ENCODE peak calls at places on chromosomes 11 and 22, in seven cellular contexts. One of them, this sample, is unnamed.
A peak's percentile ranks its signal among the peaks of the same experiment; 100 is the strongest.

GRCh38 chr11:133934599-133935550 is 21.9 kb downstream of the IGSF9B start:
- DNase-seq in midbrain: peak; percentile 90
- DNase-seq in activated naive CD4-positive, alpha-beta T cell: no peak
- DNase-seq in lung: no peak
- DNase-seq in activated CD8-positive, alpha-beta memory T cell treated with anti-CD3 and anti-CD28 coated beads, Interleukin-2, amount 10 ng/mL, durations not matched to agents 7 days and 5 days: no peak
- DNase-seq in GM19239: no peak
- DNase-seq in stimulated activated CD8-positive, alpha-beta memory T cell treated with anti-CD3 and anti-CD28 coated beads, Interleukin-2, amount 100 ng/mL, for 1 hour: no peak
- DNase-seq in this sample: no peak

GRCh38 chr22:40898850-40899357 is 37.0 kb upstream of the DNAJB7 start:
- DNase-seq in activated CD8-positive, alpha-beta memory T cell treated with anti-CD3 and anti-CD28 coated beads, Interleukin-2, amount 10 ng/mL, durations not matched to agents 7 days and 5 days: no peak
- DNase-seq in activated naive CD4-positive, alpha-beta T cell: no peak
- DNase-seq in midbrain: peak; percentile 65
- DNase-seq in lung: no peak
- DNase-seq in stimulated activated CD8-positive, alpha-beta memory T cell treated with anti-CD3 and anti-CD28 coated beads, Interleukin-2, amount 100 ng/mL, for 1 hour: no peak
- DNase-seq in GM19239: peak; percentile 30
- DNase-seq in this sample: no peak

GRCh38 chr11:94926271-94926625 is 47.1 kb downstream of the CWC15 start:
- DNase-seq in activated naive CD4-positive, alpha-beta T cell: no peak
- DNase-seq in stimulated activated CD8-positive, alpha-beta memory T cell treated with anti-CD3 and anti-CD28 coated beads, Interleukin-2, amount 100 ng/mL, for 1 hour: no peak
- DNase-seq in midbrain: no peak
- DNase-seq in GM19239: no peak
- DNase-seq in lung: no peak
- DNase-seq in activated CD8-positive, alpha-beta memory T cell treated with anti-CD3 and anti-CD28 coated beads, Interleukin-2, amount 10 ng/mL, durations not matched to agents 7 days and 5 days: no peak
- DNase-seq in this sample: no peak

GRCh38 chr22:29716814-29717213 is 3.0 kb upstream of the CABP7 start:
- DNase-seq in activated naive CD4-positive, alpha-beta T cell: no peak
- DNase-seq in lung: peak; percentile 51
- DNase-seq in stimulated activated CD8-positive, alpha-beta memory T cell treated with anti-CD3 and anti-CD28 coated beads, Interleukin-2, amount 100 ng/mL, for 1 hour: no peak
- DNase-seq in GM19239: no peak
- DNase-seq in midbrain: peak; percentile 87
- DNase-seq in activated CD8-positive, alpha-beta memory T cell treated with anti-CD3 and anti-CD28 coated beads, Interleukin-2, amount 10 ng/mL, durations not matched to agents 7 days and 5 days: peak; percentile 66
- DNase-seq in this sample: no peak

GRCh38 chr11:88501535-88501934 is 164.0 kb upstream of the CTSC start:
- DNase-seq in activated CD8-positive, alpha-beta memory T cell treated with anti-CD3 and anti-CD28 coated beads, Interleukin-2, amount 10 ng/mL, durations not matched to agents 7 days and 5 days: no peak
- DNase-seq in GM19239: no peak
- DNase-seq in stimulated activated CD8-positive, alpha-beta memory T cell treated with anti-CD3 and anti-CD28 coated beads, Interleukin-2, amount 100 ng/mL, for 1 hour: no peak
- DNase-seq in lung: no peak
- DNase-seq in activated naive CD4-positive, alpha-beta T cell: no peak
- DNase-seq in midbrain: no peak
- DNase-seq in this sample: no peak

GRCh38 chr11:20015529-20016427 is 144.5 kb downstream of the DBX1 start:
- DNase-seq in GM19239: no peak
- DNase-seq in stimulated activated CD8-positive, alpha-beta memory T cell treated with anti-CD3 and anti-CD28 coated beads, Interleukin-2, amount 100 ng/mL, for 1 hour: no peak
- DNase-seq in activated CD8-positive, alpha-beta memory T cell treated with anti-CD3 and anti-CD28 coated beads, Interleukin-2, amount 10 ng/mL, durations not matched to agents 7 days and 5 days: no peak
- DNase-seq in lung: no peak
- DNase-seq in midbrain: no peak
- DNase-seq in activated naive CD4-positive, alpha-beta T cell: no peak
- DNase-seq in this sample: no peak

GRCh38 chr11:115961168-115962003 is 457.2 kb upstream of the CADM1 start:
- DNase-seq in stimulated activated CD8-positive, alpha-beta memory T cell treated with anti-CD3 and anti-CD28 coated beads, Interleukin-2, amount 100 ng/mL, for 1 hour: no peak
- DNase-seq in activated CD8-positive, alpha-beta memory T cell treated with anti-CD3 and anti-CD28 coated beads, Interleukin-2, amount 10 ng/mL, durations not matched to agents 7 days and 5 days: no peak
- DNase-seq in activated naive CD4-positive, alpha-beta T cell: no peak
- DNase-seq in GM19239: no peak
- DNase-seq in midbrain: no peak
- DNase-seq in lung: no peak
- DNase-seq in this sample: no peak

GRCh38 chr22:21657361-21658118 is 8.3 kb upstream of the PPIL2 start:
- DNase-seq in activated naive CD4-positive, alpha-beta T cell: peak; percentile 40
- DNase-seq in stimulated activated CD8-positive, alpha-beta memory T cell treated with anti-CD3 and anti-CD28 coated beads, Interleukin-2, amount 100 ng/mL, for 1 hour: peak; percentile 64
- DNase-seq in activated CD8-positive, alpha-beta memory T cell treated with anti-CD3 and anti-CD28 coated beads, Interleukin-2, amount 10 ng/mL, durations not matched to agents 7 days and 5 days: peak; percentile 85
- DNase-seq in GM19239: peak; percentile 88
- DNase-seq in lung: peak; percentile 66
- DNase-seq in midbrain: no peak
- DNase-seq in this sample: no peak

GRCh38 chr22:36325163-36326031 is 62.4 kb downstream of the MYH9 start:
- DNase-seq in midbrain: no peak
- DNase-seq in GM19239: no peak
- DNase-seq in stimulated activated CD8-positive, alpha-beta memory T cell treated with anti-CD3 and anti-CD28 coated beads, Interleukin-2, amount 100 ng/mL, for 1 hour: no peak
- DNase-seq in activated CD8-positive, alpha-beta memory T cell treated with anti-CD3 and anti-CD28 coated beads, Interleukin-2, amount 10 ng/mL, durations not matched to agents 7 days and 5 days: no peak
- DNase-seq in activated naive CD4-positive, alpha-beta T cell: no peak
- DNase-seq in lung: peak; percentile 72
- DNase-seq in this sample: no peak

GRCh38 chr11:119103793-119104192 is 2.1 kb upstream of the DPAGT1 start:
- DNase-seq in GM19239: no peak
- DNase-seq in midbrain: no peak
- DNase-seq in stimulated activated CD8-positive, alpha-beta memory T cell treated with anti-CD3 and anti-CD28 coated beads, Interleukin-2, amount 100 ng/mL, for 1 hour: no peak
- DNase-seq in lung: no peak
- DNase-seq in activated naive CD4-positive, alpha-beta T cell: no peak
- DNase-seq in activated CD8-positive, alpha-beta memory T cell treated with anti-CD3 and anti-CD28 coated beads, Interleukin-2, amount 10 ng/mL, durations not matched to agents 7 days and 5 days: no peak
- DNase-seq in this sample: no peak

GRCh38 chr11:134120143-134120850 is 51.4 kb downstream of the JAM3 start:
- DNase-seq in midbrain: peak; percentile 48
- DNase-seq in lung: no peak
- DNase-seq in activated CD8-positive, alpha-beta memory T cell treated with anti-CD3 and anti-CD28 coated beads, Interleukin-2, amount 10 ng/mL, durations not matched to agents 7 days and 5 days: no peak
- DNase-seq in stimulated activated CD8-positive, alpha-beta memory T cell treated with anti-CD3 and anti-CD28 coated beads, Interleukin-2, amount 100 ng/mL, for 1 hour: no peak
- DNase-seq in activated naive CD4-positive, alpha-beta T cell: no peak
- DNase-seq in GM19239: no peak
- DNase-seq in this sample: peak; percentile 90

GRCh38 chr22:37100589-37101127 is 8.9 kb downstream of the TMPRSS6 start:
- DNase-seq in GM19239: peak; percentile 42
- DNase-seq in stimulated activated CD8-positive, alpha-beta memory T cell treated with anti-CD3 and anti-CD28 coated beads, Interleukin-2, amount 100 ng/mL, for 1 hour: no peak
- DNase-seq in activated CD8-positive, alpha-beta memory T cell treated with anti-CD3 and anti-CD28 coated beads, Interleukin-2, amount 10 ng/mL, durations not matched to agents 7 days and 5 days: no peak
- DNase-seq in activated naive CD4-positive, alpha-beta T cell: no peak
- DNase-seq in lung: no peak
- DNase-seq in midbrain: no peak
- DNase-seq in this sample: no peak

GRCh38 chr11:3641701-3642070 is at the start of gene ART5:
- DNase-seq in activated naive CD4-positive, alpha-beta T cell: no peak
- DNase-seq in activated CD8-positive, alpha-beta memory T cell treated with anti-CD3 and anti-CD28 coated beads, Interleukin-2, amount 10 ng/mL, durations not matched to agents 7 days and 5 days: no peak
- DNase-seq in lung: no peak
- DNase-seq in midbrain: no peak
- DNase-seq in GM19239: no peak
- DNase-seq in stimulated activated CD8-positive, alpha-beta memory T cell treated with anti-CD3 and anti-CD28 coated beads, Interleukin-2, amount 100 ng/mL, for 1 hour: no peak
- DNase-seq in this sample: no peak

GRCh38 chr22:46457502-46458488 is 79.6 kb downstream of the CELSR1 start:
- DNase-seq in activated naive CD4-positive, alpha-beta T cell: no peak
- DNase-seq in activated CD8-positive, alpha-beta memory T cell treated with anti-CD3 and anti-CD28 coated beads, Interleukin-2, amount 10 ng/mL, durations not matched to agents 7 days and 5 days: no peak
- DNase-seq in lung: no peak
- DNase-seq in midbrain: no peak
- DNase-seq in GM19239: no peak
- DNase-seq in stimulated activated CD8-positive, alpha-beta memory T cell treated with anti-CD3 and anti-CD28 coated beads, Interleukin-2, amount 100 ng/mL, for 1 hour: no peak
- DNase-seq in this sample: no peak

GRCh38 chr11:105298630-105299029 is 159.1 kb upstream of the CARD18 start:
- DNase-seq in midbrain: no peak
- DNase-seq in stimulated activated CD8-positive, alpha-beta memory T cell treated with anti-CD3 and anti-CD28 coated beads, Interleukin-2, amount 100 ng/mL, for 1 hour: no peak
- DNase-seq in activated CD8-positive, alpha-beta memory T cell treated with anti-CD3 and anti-CD28 coated beads, Interleukin-2, amount 10 ng/mL, durations not matched to agents 7 days and 5 days: no peak
- DNase-seq in lung: no peak
- DNase-seq in activated naive CD4-positive, alpha-beta T cell: no peak
- DNase-seq in GM19239: no peak
- DNase-seq in this sample: no peak

GRCh38 chr11:133115099-133115498 is 417.2 kb downstream of the OPCML start:
- DNase-seq in lung: no peak
- DNase-seq in stimulated activated CD8-positive, alpha-beta memory T cell treated with anti-CD3 and anti-CD28 coated beads, Interleukin-2, amount 100 ng/mL, for 1 hour: no peak
- DNase-seq in GM19239: no peak
- DNase-seq in activated naive CD4-positive, alpha-beta T cell: no peak
- DNase-seq in activated CD8-positive, alpha-beta memory T cell treated with anti-CD3 and anti-CD28 coated beads, Interleukin-2, amount 10 ng/mL, durations not matched to agents 7 days and 5 days: no peak
- DNase-seq in midbrain: no peak
- DNase-seq in this sample: no peak

GRCh38 chr11:844693-845644 is 2.3 kb downstream of the TSPAN4 start:
- DNase-seq in activated CD8-positive, alpha-beta memory T cell treated with anti-CD3 and anti-CD28 coated beads, Interleukin-2, amount 10 ng/mL, durations not matched to agents 7 days and 5 days: no peak
- DNase-seq in midbrain: peak; percentile 19
- DNase-seq in lung: peak; percentile 94
- DNase-seq in GM19239: no peak
- DNase-seq in stimulated activated CD8-positive, alpha-beta memory T cell treated with anti-CD3 and anti-CD28 coated beads, Interleukin-2, amount 100 ng/mL, for 1 hour: no peak
- DNase-seq in activated naive CD4-positive, alpha-beta T cell: no peak
- DNase-seq in this sample: peak; percentile 81

GRCh38 chr11:17686185-17686980 is 33.0 kb upstream of the MYOD1 start:
- DNase-seq in activated CD8-positive, alpha-beta memory T cell treated with anti-CD3 and anti-CD28 coated beads, Interleukin-2, amount 10 ng/mL, durations not matched to agents 7 days and 5 days: no peak
- DNase-seq in activated naive CD4-positive, alpha-beta T cell: no peak
- DNase-seq in midbrain: no peak
- DNase-seq in GM19239: no peak
- DNase-seq in lung: no peak
- DNase-seq in stimulated activated CD8-positive, alpha-beta memory T cell treated with anti-CD3 and anti-CD28 coated beads, Interleukin-2, amount 100 ng/mL, for 1 hour: no peak
- DNase-seq in this sample: no peak

GRCh38 chr11:128981254-128981653 is 38.6 kb upstream of the TP53AIP1 start:
- DNase-seq in GM19239: no peak
- DNase-seq in midbrain: no peak
- DNase-seq in activated naive CD4-positive, alpha-beta T cell: no peak
- DNase-seq in lung: no peak
- DNase-seq in activated CD8-positive, alpha-beta memory T cell treated with anti-CD3 and anti-CD28 coated beads, Interleukin-2, amount 10 ng/mL, durations not matched to agents 7 days and 5 days: no peak
- DNase-seq in stimulated activated CD8-positive, alpha-beta memory T cell treated with anti-CD3 and anti-CD28 coated beads, Interleukin-2, amount 100 ng/mL, for 1 hour: no peak
- DNase-seq in this sample: no peak

GRCh38 chr22:50620861-50621490 is 7.0 kb downstream of the ARSA start:
- DNase-seq in activated naive CD4-positive, alpha-beta T cell: peak; percentile 42
- DNase-seq in GM19239: no peak
- DNase-seq in stimulated activated CD8-positive, alpha-beta memory T cell treated with anti-CD3 and anti-CD28 coated beads, Interleukin-2, amount 100 ng/mL, for 1 hour: no peak
- DNase-seq in lung: no peak
- DNase-seq in activated CD8-positive, alpha-beta memory T cell treated with anti-CD3 and anti-CD28 coated beads, Interleukin-2, amount 10 ng/mL, durations not matched to agents 7 days and 5 days: peak; percentile 91
- DNase-seq in midbrain: no peak
- DNase-seq in this sample: no peak

This sample was measured in ascending aorta.